ENCODE peak calls at places on chromosomes 1 and 21, in ten cellular contexts. I is OCI-LY7; W is H1; G is NCI-H1694 treated with DMSO at 0.1 percent for 48 hours; D is HTR-8/SVneo; A is heart right ventricle; B is stimulated activated CD4-positive, alpha-beta T cell treated with anti-CD3 and anti-CD28 coated beads, TNF-alpha, amount 100 ng/mL, for 24 hours; N is stimulated activated CD8-positive, alpha-beta memory T cell treated with anti-CD3 and anti-CD28 coated beads, Interleukin-4, amount 100 ng/mL, for 24 hours; T is activated T-cell treated with anti-CD3 and anti-CD28 coated beads for 1 hour; R is T-helper 1 cell. E is an unnamed sample.

GRCh38 chr1:156389311-156389710 is 20.3 kb downstream of the RHBG start:
- DNase-seq in G (no peak), R (no peak), A (no peak), D (no peak), T (no peak), I (no peak), B (no peak), N (no peak), W (no peak), E (no peak)

GRCh38 chr1:164141717-164142268 is 417.2 kb upstream of the PBX1 start:
- DNase-seq in R (no peak), D (no peak), G (no peak), T (no peak), A (no peak), I (no peak), B (no peak), W (no peak), N (no peak), E (no peak)

GRCh38 chr1:32336963-32337675 is 1.1 kb upstream of the MARCKSL1 start:
- DNase-seq in W (no peak), T (no peak), D (no peak), I (peak), A (no peak), G (no peak), R (peak), N (peak), B (peak), E (no peak)

GRCh38 chr21:38486221-38486620 is 12.1 kb downstream of the ERG start:
- DNase-seq in D (no peak), W (no peak), I (no peak), N (no peak), B (no peak), G (no peak), A (no peak), R (no peak), T (no peak), E (no peak)

GRCh38 chr1:81437213-81437612 is 363.5 kb upstream of the ADGRL2 start:
- DNase-seq in N (no peak), A (no peak), R (no peak), W (no peak), T (no peak), B (no peak), I (no peak), G (no peak), D (no peak), E (no peak)

GRCh38 chr1:177811461-177811860 is 158.4 kb downstream of the SEC16B start:
- DNase-seq in W (no peak), R (no peak), B (no peak), G (no peak), D (no peak), I (no peak), N (no peak), A (no peak), T (no peak), E (no peak)

GRCh38 chr1:48236716-48237470 is 14.4 kb downstream of the SLC5A9 start:
- DNase-seq in I (peak), R (no peak), T (no peak), D (peak), W (no peak), A (no peak), G (peak), N (no peak), B (no peak), E (peak)

GRCh38 chr1:16243408-16243690 is 6.4 kb upstream of the CPLANE2 start:
- DNase-seq in I (no peak), B (no peak), R (no peak), D (no peak), T (no peak), A (no peak), W (no peak), N (no peak), G (no peak), E (no peak)

GRCh38 chr1:183620311-183620710 is 15.3 kb downstream of the ARPC5 start:
- DNase-seq in T (no peak), I (no peak), N (no peak), W (no peak), R (no peak), D (no peak), B (no peak), A (no peak), G (no peak), E (no peak)

GRCh38 chr1:2968471-2968881 is 52.8 kb upstream of the ACTRT2 start:
- DNase-seq in N (no peak), W (no peak), D (no peak), I (no peak), R (no peak), B (no peak), T (no peak), A (no peak), G (no peak), E (peak)

GRCh38 chr1:91831132-91831930 is 54.6 kb downstream of the TGFBR3 start:
- DNase-seq in I (no peak), N (no peak), R (no peak), D (no peak), T (no peak), G (no peak), W (no peak), B (no peak), A (no peak), E (peak)

GRCh38 chr1:156929596-156930238 is 9.3 kb downstream of the LRRC71 start:
- DNase-seq in R (no peak), W (no peak), B (no peak), G (no peak), I (no peak), N (no peak), D (no peak), T (no peak), A (no peak), E (no peak)

GRCh38 chr1:204228896-204229295 is 15.1 kb upstream of the GOLT1A start:
- DNase-seq in N (no peak), G (no peak), D (no peak), R (no peak), I (no peak), A (no peak), B (no peak), W (no peak), T (no peak), E (no peak)

GRCh38 chr21:18387994-18388393 is 15.6 kb downstream of the TMPRSS15 start:
- DNase-seq in N (no peak), W (no peak), B (no peak), A (no peak), G (no peak), T (no peak), R (no peak), D (peak), I (peak), E (peak)

GRCh38 chr1:182698977-182699672 is 14.7 kb upstream of the RGS8 start:
- DNase-seq in B (no peak), I (no peak), N (no peak), G (peak), R (no peak), T (no peak), W (no peak), D (no peak), A (no peak), E (no peak)

GRCh38 chr1:228276361-228276831 is 68.6 kb downstream of the OBSCN start:
- DNase-seq in R (no peak), G (no peak), T (no peak), W (no peak), I (no peak), D (no peak), B (no peak), N (no peak), A (no peak), E (no peak)

GRCh38 chr1:41670558-41670957 is 186.1 kb upstream of the EDN2 start:
- DNase-seq in A (no peak), W (no peak), B (no peak), R (no peak), I (no peak), N (no peak), D (no peak), G (no peak), T (no peak), E (no peak)

GRCh38 chr1:35637401-35637809 is 3.9 kb downstream of the PSMB2 start:
- DNase-seq in D (no peak), A (no peak), N (no peak), R (no peak), B (no peak), T (no peak), W (no peak), I (peak), G (no peak), E (peak)

GRCh38 chr1:41576620-41577019 is 92.1 kb upstream of the EDN2 start:
- DNase-seq in B (no peak), W (no peak), A (no peak), T (no peak), R (no peak), D (no peak), N (no peak), I (no peak), G (no peak), E (no peak)

GRCh38 chr1:212607924-212608208 is 695 bp upstream of the ATF3 start:
- DNase-seq in I (no peak), B (peak), N (no peak), R (no peak), G (no peak), W (no peak), T (no peak), D (no peak), A (no peak), E (peak)

GRCh38 chr1:209620484-209620879 is 31.7 kb downstream of the LAMB3 start:
- DNase-seq in D (no peak), R (no peak), W (no peak), I (no peak), T (no peak), B (no peak), G (no peak), A (no peak), N (no peak), E (peak)

GRCh38 chr1:45979074-45979777 is 153.2 kb downstream of the PIK3R3 start:
- DNase-seq in N (no peak), T (no peak), I (no peak), G (no peak), D (no peak), W (no peak), B (no peak), A (no peak), R (no peak), E (peak)

GRCh38 chr1:62230724-62231123 is 36.1 kb downstream of the L1TD1 start:
- DNase-seq in A (no peak), B (no peak), W (no peak), G (no peak), R (no peak), D (peak), I (no peak), T (no peak), N (no peak), E (no peak)

GRCh38 chr1:198056255-198056654 is 100.5 kb upstream of the NEK7 start:
- DNase-seq in B (peak), A (no peak), W (peak), N (peak), D (no peak), G (no peak), I (peak), R (no peak), T (no peak), E (peak)

GRCh38 chr1:116334868-116335649 is 38.0 kb upstream of the ATP1A1 start:
- DNase-seq in B (no peak), I (peak), T (no peak), G (no peak), N (no peak), A (no peak), R (no peak), D (no peak), W (no peak), E (no peak)

GRCh38 chr1:245434285-245434684 is 279.5 kb downstream of the KIF26B start:
- DNase-seq in B (no peak), A (no peak), N (no peak), R (no peak), I (no peak), G (no peak), D (no peak), T (no peak), W (no peak), E (no peak)

GRCh38 chr1:76269175-76269574 is 194.6 kb downstream of the ST6GALNAC3 start:
- DNase-seq in D (no peak), B (no peak), R (no peak), I (no peak), T (no peak), G (no peak), A (no peak), N (no peak), W (no peak), E (no peak)

GRCh38 chr1:206693592-206693991 is 8.9 kb downstream of the MAPKAPK2 start:
- DNase-seq in R (no peak), I (no peak), G (no peak), D (no peak), T (no peak), N (no peak), A (peak), W (no peak), B (no peak), E (no peak)

GRCh38 chr1:14113841-14114567 is 414.0 kb downstream of the PRDM2 start:
- DNase-seq in G (peak), B (no peak), T (no peak), I (peak), A (peak), D (peak), R (no peak), W (peak), N (no peak), E (peak)

GRCh38 chr1:16092097-16092922 is 18.9 kb upstream of the FAM131C start:
- DNase-seq in R (no peak), D (no peak), I (no peak), A (no peak), T (no peak), W (no peak), B (no peak), N (no peak), G (no peak), E (no peak)

GRCh38 chr1:11124965-11125364 is 25.3 kb upstream of the EXOSC10 start:
- DNase-seq in W (no peak), B (no peak), I (no peak), R (no peak), A (no peak), T (no peak), N (no peak), D (no peak), G (no peak), E (no peak)

GRCh38 chr1:151326619-151327222 is 495 bp downstream of the PI4KB start:
- DNase-seq in A (peak), T (peak), B (peak), I (peak), G (peak), W (no peak), D (peak), N (peak), R (peak), E (peak)

GRCh38 chr1:1470626-1471388 is 758 bp upstream of the ATAD3B start:
- DNase-seq in D (no peak), B (peak), R (peak), G (no peak), N (no peak), T (no peak), A (no peak), W (no peak), I (peak), E (peak)

GRCh38 chr1:25837253-25837875 is 17.6 kb downstream of the MTFR1L start:
- DNase-seq in B (no peak), W (no peak), I (peak), N (no peak), R (no peak), D (no peak), T (no peak), A (no peak), G (peak), E (peak)

GRCh38 chr1:86703696-86704455 is 500 bp upstream of the SH3GLB1 start:
- DNase-seq in T (peak), N (no peak), G (no peak), W (peak), R (peak), I (peak), D (no peak), A (no peak), B (no peak), E (peak)

E was measured in small intestine.